ENCODE peak calls at places on chromosomes 7 and 10, in four cellular contexts. R is H1, N is HepG2, B is K562. Z is an unnamed sample.

GRCh38 chr7:129790136-129790535 is 162.6 kb downstream of the UBE2H start:
- DNase-seq in B (no peak), R (no peak), N (no peak), Z (no peak)

GRCh38 chr7:139043823-139044812 is 8.3 kb upstream of the ZC3HAV1L start:
- DNase-seq in B (peak; percentile 92), N (peak; percentile 16), R (no peak), Z (peak; percentile 58)

GRCh38 chr10:77859865-77860282 is 66.7 kb downstream of the DLG5 start:
- DNase-seq in N (no peak), B (no peak), R (no peak), Z (no peak)

GRCh38 chr10:30862486-30862885 is 169.2 kb downstream of the ZNF438 start:
- DNase-seq in N (no peak), R (no peak), B (no peak), Z (no peak)

GRCh38 chr7:131302453-131302852 is 25.2 kb upstream of the MKLN1 start:
- DNase-seq in N (no peak), B (no peak), R (no peak), Z (no peak)

GRCh38 chr7:92057375-92057774 is 76.9 kb downstream of the CYP51A1 start:
- DNase-seq in N (no peak), R (no peak), B (no peak), Z (no peak)

GRCh38 chr7:22806754-22807153 is 15.9 kb downstream of the TOMM7 start:
- DNase-seq in B (no peak), N (no peak), R (no peak), Z (no peak)

GRCh38 chr7:104898434-104898833 is 115.6 kb upstream of the KMT2E start:
- DNase-seq in N (no peak), R (no peak), B (no peak), Z (no peak)

GRCh38 chr10:51291961-51292360 is 217.7 kb downstream of the PRKG1 start:
- DNase-seq in N (no peak), B (no peak), R (no peak), Z (no peak)

GRCh38 chr10:13942030-13942429 is 355.3 kb downstream of the PRPF18 start:
- DNase-seq in R (no peak), N (no peak), B (no peak), Z (no peak)

GRCh38 chr10:60798031-60798430 is 19.8 kb downstream of the CDK1 start:
- DNase-seq in N (no peak), B (no peak), R (no peak), Z (peak; percentile 32)

GRCh38 chr10:30988831-30989458 is 42.7 kb downstream of the ZNF438 start:
- DNase-seq in B (no peak), R (no peak), N (no peak), Z (no peak)

GRCh38 chr7:152046531-152046930 is 21.1 kb downstream of the GALNT11 start:
- DNase-seq in B (no peak), N (no peak), R (no peak), Z (no peak)

GRCh38 chr7:152048051-152048450 is 22.6 kb downstream of the GALNT11 start:
- DNase-seq in B (no peak), N (no peak), R (no peak), Z (no peak)

GRCh38 chr7:152052772-152053171 is 27.3 kb downstream of the GALNT11 start:
- DNase-seq in R (no peak), N (no peak), B (no peak), Z (no peak)

GRCh38 chr7:152051968-152052367 is 26.5 kb downstream of the GALNT11 start:
- DNase-seq in N (no peak), B (no peak), R (no peak), Z (no peak)

GRCh38 chr7:152050547-152050971 is 25.1 kb downstream of the GALNT11 start:
- DNase-seq in R (no peak), N (no peak), B (no peak), Z (no peak)
- TF ChIP-seq PHF8 in R (no peak), N (no peak), B (no peak), Z (no peak)

DNA sequence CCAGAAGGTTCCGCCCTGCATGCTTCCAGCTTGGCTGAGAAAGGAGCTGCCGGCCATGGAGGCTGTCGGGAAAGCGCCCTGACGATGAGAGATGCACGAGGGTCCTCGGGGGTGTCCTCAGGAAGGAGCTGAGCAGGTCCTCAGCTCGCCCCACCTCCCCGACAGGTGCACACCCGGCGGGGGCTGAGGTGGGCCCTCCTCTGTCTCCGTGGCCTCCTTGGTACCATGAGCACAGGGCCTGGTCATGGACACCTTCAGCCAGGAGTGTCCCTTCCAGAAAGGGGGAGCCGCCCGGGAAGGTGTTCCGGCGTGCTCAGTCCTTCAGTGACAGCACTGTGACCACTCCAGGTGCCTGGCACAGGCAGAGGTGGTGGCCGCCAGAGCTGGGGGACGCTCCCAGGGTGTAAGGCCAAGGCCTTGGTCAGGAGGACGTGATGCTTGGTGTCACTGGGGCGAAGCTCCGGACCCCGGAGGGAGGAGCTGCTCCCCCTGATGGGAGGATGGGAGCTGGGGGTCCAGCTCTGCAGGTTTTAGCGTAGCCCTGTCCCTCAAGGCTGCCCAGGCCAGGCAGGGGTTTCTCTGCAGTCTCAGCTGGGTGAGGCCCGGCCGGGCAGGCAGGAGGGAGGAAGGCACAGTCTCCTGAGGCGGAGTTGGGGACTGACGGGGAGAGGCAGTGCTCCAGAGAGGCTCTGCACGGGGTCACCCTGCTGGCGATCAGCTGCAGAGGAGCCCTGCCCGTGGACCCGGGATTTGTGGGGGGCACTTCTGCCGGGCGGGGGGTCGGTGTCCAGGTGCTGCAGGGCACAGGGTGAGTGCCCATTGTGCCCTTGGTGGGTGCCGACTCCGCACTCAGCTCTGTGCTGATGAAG is 56.6 kb upstream of the DNAJB6 start:
- DNase-seq in R (no peak), B (peak; percentile 19), N (no peak), Z (no peak)
- TF ChIP-seq PHF8 in R (no peak), B (no peak), N (no peak), Z (no peak)

GRCh38 chr10:129486805-129487204 is 19.8 kb downstream of the MGMT start:
- DNase-seq in B (no peak), N (no peak), R (no peak), Z (no peak)

GRCh38 chr10:129494740-129495139 is 27.7 kb downstream of the MGMT start:
- DNase-seq in R (no peak), B (no peak), N (no peak), Z (no peak)

GRCh38 chr10:129495697-129496096 is 28.7 kb downstream of the MGMT start:
- DNase-seq in N (no peak), B (no peak), R (no peak), Z (no peak)

GRCh38 chr10:129494176-129494575 is 27.1 kb downstream of the MGMT start:
- DNase-seq in B (no peak), R (no peak), N (no peak), Z (no peak)

GRCh38 chr10:129491123-129491734 is 24.2 kb downstream of the MGMT start:
- DNase-seq in B (no peak), R (no peak), N (no peak), Z (no peak)
- TF ChIP-seq PHF8 in B (no peak), R (no peak), N (no peak), Z (no peak)

GRCh38 chr10:109456566-109457361 is 466.5 kb downstream of the XPNPEP1 start:
- DNase-seq in N (no peak), R (peak; percentile 75), B (no peak), Z (no peak)
- TF ChIP-seq PHF8 in N (no peak), R (peak; percentile 50), B (no peak), Z (no peak)